ENCODE peak calls at places on chromosomes 11 and 22, in ten cellular contexts. I is Panc1, N is body of pancreas, B is SK-N-SH, Q is PC-9, U is IMR-90, R is AG04450, C is transverse colon, M is K562, J is psoas muscle. Z is an unnamed sample.

GRCh38 chr11:221998-222789 is 13.9 kb downstream of the SIRT3 start:
- DNase-seq in Q (no peak), U (no peak), I (no peak), M (no peak), R (no peak), B (no peak), N (no peak), C (no peak), J (no peak), Z (no peak)

GRCh38 chr11:33936745-33937612 is 45.1 kb upstream of the LMO2 start:
- DNase-seq in M (peak; percentile 95), I (no peak), J (peak; percentile 63), B (no peak), R (no peak), N (peak; percentile 25), Q (peak; percentile 34), C (peak; percentile 22), U (peak; percentile 55), Z (no peak)

GRCh38 chr11:41050791-41051190 is 408.7 kb downstream of the LRRC4C start:
- DNase-seq in J (no peak), U (no peak), Q (no peak), N (no peak), C (no peak), B (no peak), I (no peak), M (no peak), R (no peak), Z (no peak)

GRCh38 chr11:60121259-60121658 is 32.8 kb downstream of the MS4A2 start:
- DNase-seq in C (peak; percentile 21), U (no peak), M (peak; percentile 80), J (no peak), B (no peak), I (no peak), Q (no peak), R (no peak), N (no peak), Z (no peak)

GRCh38 chr22:41092023-41092817 is at the start of gene EP300:
- DNase-seq in I (no peak), M (peak; percentile 87), J (peak; percentile 85), U (peak; percentile 68), C (peak; percentile 89), B (peak; percentile 72), Q (peak; percentile 80), R (no peak), N (peak; percentile 74), Z (peak; percentile 90)

GRCh38 chr11:119077839-119078238 is 6.8 kb upstream of the HMBS start:
- DNase-seq in U (no peak), J (no peak), M (no peak), Q (no peak), I (no peak), N (no peak), R (no peak), B (no peak), C (no peak), Z (no peak)

GRCh38 chr11:84164722-84165121 is 878.6 kb upstream of the CCDC90B start:
- DNase-seq in J (no peak), Q (no peak), U (no peak), C (no peak), B (peak; percentile 4), R (no peak), I (no peak), N (no peak), M (no peak), Z (no peak)

GRCh38 chr22:24433001-24433867 is 5.8 kb downstream of the ADORA2A start:
- DNase-seq in Q (no peak), I (no peak), C (no peak), R (no peak), N (no peak), J (no peak), B (peak; percentile 18), M (no peak), U (no peak), Z (no peak)

GRCh38 chr22:30251661-30252226 is 5.2 kb upstream of the LIF start:
- DNase-seq in I (no peak), C (no peak), N (no peak), B (peak; percentile 89), U (peak; percentile 82), J (no peak), Q (peak; percentile 62), M (no peak), R (no peak), Z (peak; percentile 30)

GRCh38 chr11:33116535-33116934 is 44.7 kb downstream of the CSTF3 start:
- DNase-seq in U (peak; percentile 22), N (no peak), M (no peak), J (no peak), B (no peak), Q (no peak), R (no peak), I (no peak), C (no peak), Z (no peak)

GRCh38 chr11:116517584-116517983 is 255.2 kb downstream of the BUD13 start:
- DNase-seq in C (no peak), B (peak; percentile 49), U (no peak), I (no peak), J (no peak), M (no peak), Q (no peak), N (no peak), R (no peak), Z (no peak)

GRCh38 chr22:19178065-19178658 is 374 bp downstream of the SLC25A1 start:
- DNase-seq in B (peak; percentile 85), R (no peak), U (peak; percentile 11), I (no peak), J (no peak), C (peak; percentile 72), N (peak; percentile 63), Q (peak; percentile 54), M (no peak), Z (peak; percentile 66)

GRCh38 chr11:2102132-2102882 is 36.9 kb downstream of the IGF2 start:
- DNase-seq in Q (no peak), R (no peak), I (no peak), J (no peak), B (no peak), U (no peak), C (no peak), N (no peak), M (no peak), Z (peak; percentile 34)

GRCh38 chr11:19723572-19724342 is 11.1 kb downstream of the NAV2 start:
- DNase-seq in B (peak; percentile 85), N (no peak), J (peak; percentile 37), R (no peak), Q (peak; percentile 78), C (no peak), I (no peak), U (peak; percentile 55), M (no peak), Z (no peak)

GRCh38 chr22:27212617-27213177 is 555.3 kb downstream of the MIAT start:
- DNase-seq in C (peak; percentile 69), N (peak; percentile 67), U (peak; percentile 98), J (peak; percentile 60), I (no peak), Q (no peak), M (peak; percentile 3), B (no peak), R (peak; percentile 98), Z (peak; percentile 72)

DNA sequence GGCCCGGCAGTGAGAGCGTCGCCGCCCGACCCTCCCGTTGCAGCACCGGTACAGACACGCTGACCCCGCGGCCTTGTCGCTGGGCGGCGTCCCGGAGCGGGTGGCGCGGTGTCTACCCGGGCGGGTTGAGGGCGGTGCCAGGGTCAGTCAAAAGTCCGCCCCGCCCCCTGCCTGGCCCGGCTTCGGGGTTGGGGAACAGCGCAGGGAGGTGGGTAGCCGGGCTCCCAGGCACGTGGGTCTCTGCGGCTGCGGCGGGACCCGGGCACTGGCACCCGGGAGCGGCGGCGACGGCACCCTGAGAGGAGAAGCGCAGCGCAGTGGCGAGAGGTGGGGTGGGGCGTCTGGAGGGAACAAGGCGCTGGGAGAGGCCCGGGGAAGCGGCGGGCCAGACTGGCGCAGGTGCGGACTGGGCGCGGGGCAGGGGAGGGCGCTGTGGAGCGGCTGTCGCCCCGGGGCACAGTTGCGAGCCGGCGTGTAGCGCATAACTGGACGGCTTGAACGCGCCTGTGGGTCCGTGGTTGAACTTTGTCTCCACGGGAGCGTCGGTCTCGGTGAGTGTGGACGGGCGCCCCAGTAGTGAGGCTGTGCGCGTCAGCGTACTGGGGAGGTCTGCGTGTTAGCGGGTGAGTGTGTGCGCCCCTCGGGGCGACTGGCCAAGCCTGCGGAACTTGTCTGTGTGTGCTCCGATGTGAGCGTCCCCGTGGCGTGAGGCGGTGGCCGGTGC is at the start of gene P2RY2:
- DNase-seq in M (no peak), B (peak; percentile 86), J (peak; percentile 91), Q (peak; percentile 93), I (no peak), C (peak; percentile 91), U (no peak), R (no peak), N (peak; percentile 78), Z (peak; percentile 93)
- TF ChIP-seq CTCF in M (no peak), B (peak; percentile 49), J (peak; percentile 52), Q (peak; percentile 64), I (peak; percentile 83), C (peak; percentile 80), U (peak; percentile 46), R (peak; percentile 49), N (peak; percentile 42), Z (peak; percentile 42)

DNA sequence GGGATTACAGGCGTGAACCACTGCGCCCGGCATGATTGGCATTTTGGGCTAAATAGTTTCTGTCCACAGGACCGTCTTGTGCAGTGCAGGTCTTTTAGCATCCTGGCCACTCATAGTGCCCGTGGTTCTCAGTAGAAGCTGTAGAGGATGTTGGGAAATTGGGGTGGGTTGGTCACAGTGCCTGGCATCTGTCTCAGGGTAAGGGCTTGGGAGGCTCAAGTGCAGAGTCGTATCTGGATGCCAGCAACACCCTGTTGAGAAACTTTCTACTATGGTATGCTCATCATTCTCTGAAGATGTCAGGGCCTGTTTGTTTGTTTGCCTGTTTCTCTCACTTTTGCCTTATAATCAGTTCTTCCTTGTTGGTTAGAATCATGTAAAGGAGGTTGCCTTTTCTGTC is 21.9 kb downstream of the UBE2L3 start:
- DNase-seq in C (no peak), N (no peak), B (no peak), R (no peak), U (no peak), I (no peak), Q (no peak), J (no peak), M (no peak), Z (no peak)
- H3K4me3 ChIP-seq in C (no peak overlapping the region), N (no peak overlapping the region), B (no peak overlapping the region), R (no peak overlapping the region), U (no peak overlapping the region), I (no peak overlapping the region), Q (no peak overlapping the region), J (no peak overlapping the region), M (no peak overlapping the region), Z (no peak overlapping the region)

DNA sequence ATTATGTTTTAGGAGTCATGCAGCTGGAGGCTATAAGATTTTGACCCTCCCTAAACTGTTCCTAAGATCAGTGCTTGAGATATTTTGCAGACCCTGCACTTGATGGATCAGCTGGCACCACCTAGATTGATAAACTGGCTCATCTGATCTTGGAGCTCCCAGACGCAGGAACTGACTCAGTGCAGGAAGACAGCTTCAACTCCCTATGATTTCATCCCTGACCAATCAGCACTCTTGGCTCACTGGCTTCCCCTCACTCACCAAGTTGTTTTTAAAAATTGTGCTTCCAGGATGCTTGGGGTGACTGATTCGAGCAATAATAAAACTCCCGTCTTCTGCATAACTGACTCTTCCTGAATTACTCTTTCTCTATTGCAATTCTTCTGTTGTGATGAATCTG is 637.5 kb upstream of the FAT3 start:
- DNase-seq in J (no peak), C (no peak), M (no peak), U (no peak), N (no peak), R (no peak), I (no peak), Q (no peak), B (no peak), Z (no peak)
- H3K9me3 ChIP-seq in J (no peaks in the 10 kb centered on the region), C (peaks cover under 1% of the 10 kb centered on the region), M (no peaks in the 10 kb centered on the region), U (peaks cover 3% of the 10 kb centered on the region), N (no peaks in the 10 kb centered on the region), R (no peaks in the 10 kb centered on the region), I (no peaks in the 10 kb centered on the region), Q (peaks cover 16% of the 10 kb centered on the region), B (no peaks in the 10 kb centered on the region), Z (peaks cover 11% of the 10 kb centered on the region)

GRCh38 chr22:46061431-46062231 is 84.7 kb upstream of the WNT7B start:
- DNase-seq in J (no peak), U (no peak), N (peak; percentile 16), B (peak; percentile 45), I (no peak), Q (no peak), R (no peak), M (no peak), C (peak; percentile 11), Z (peak; percentile 54)
- TF ChIP-seq CTCF in J (no peak), U (no peak), N (no peak), B (no peak), I (no peak), Q (no peak), R (no peak), M (no peak), C (no peak), Z (no peak)